ENCODE peak calls at places on chromosomes 3 and 15, in ten cellular contexts. S is ovary, U is adrenal gland, L is uterus, Q is GM12878, D is heart left ventricle, T is stomach, X is transverse colon, B is suprapubic skin, K is IMR-90. W is an unnamed sample.
A peak's percentile ranks its signal among the peaks of the same experiment; 100 is the strongest.

GRCh38 chr3:25428003-25428861 is at the start of gene RARB:
- DNase-seq in S (peak; percentile 76), U (peak; percentile 76), L (peak; percentile 89), Q (no peak), D (peak; percentile 72), T (peak; percentile 61), X (peak; percentile 55), B (peak; percentile 80), K (peak; percentile 81), W (peak; percentile 56)

GRCh38 chr15:29681486-29681845 is 140.8 kb downstream of the TJP1 start:
- DNase-seq in S (no peak), U (no peak), L (no peak), Q (no peak), D (no peak), T (no peak), X (no peak), B (no peak), K (no peak), W (no peak)

GRCh38 chr3:178382388-178383061 is 153.7 kb upstream of the KCNMB2 start:
- DNase-seq in S (no peak), U (peak; percentile 35), L (no peak), Q (no peak), D (no peak), T (no peak), X (no peak), B (no peak), K (peak; percentile 95), W (no peak)

GRCh38 chr15:69749797-69750196 is 297.2 kb downstream of the RPLP1 start:
- DNase-seq in S (no peak), U (no peak), L (no peak), Q (no peak), D (no peak), T (no peak), X (no peak), B (no peak), K (no peak), W (no peak)

GRCh38 chr3:151553873-151554272 is 93.0 kb upstream of the IGSF10 start:
- DNase-seq in S (no peak), U (peak; percentile 74), L (peak; percentile 44), Q (no peak), D (no peak), T (no peak), X (no peak), B (no peak), K (no peak), W (peak; percentile 73)

GRCh38 chr3:47954562-47954961 is 61.7 kb downstream of the MAP4 start:
- DNase-seq in S (no peak), U (no peak), L (no peak), Q (no peak), D (no peak), T (no peak), X (no peak), B (no peak), K (peak; percentile 12), W (no peak)

GRCh38 chr15:82178061-82178460 is 84.5 kb downstream of the EFL1 start:
- DNase-seq in S (no peak), U (no peak), L (no peak), Q (no peak), D (no peak), T (no peak), X (no peak), B (no peak), K (peak; percentile 83), W (no peak)

GRCh38 chr15:48360841-48361240 is 29.6 kb downstream of the DUT start:
- DNase-seq in S (no peak), U (no peak), L (no peak), Q (no peak), D (no peak), T (no peak), X (no peak), B (no peak), K (peak; percentile 32), W (no peak)

GRCh38 chr3:131729561-131729960 is 226.8 kb upstream of the MRPL3 start:
- DNase-seq in S (no peak), U (no peak), L (no peak), Q (no peak), D (no peak), T (no peak), X (no peak), B (no peak), K (no peak), W (no peak)

GRCh38 chr15:84681822-84682221 is 23.8 kb upstream of the NMB start:
- DNase-seq in S (no peak), U (no peak), L (no peak), Q (no peak), D (no peak), T (no peak), X (no peak), B (no peak), K (peak; percentile 49), W (no peak)

GRCh38 chr3:40299721-40300335 is 9.7 kb upstream of the EIF1B start:
- DNase-seq in S (no peak), U (peak; percentile 45), L (no peak), Q (no peak), D (no peak), T (no peak), X (no peak), B (no peak), K (peak; percentile 83), W (no peak)

GRCh38 chr15:98649996-98650870 is 1.9 kb downstream of the IGF1R start:
- DNase-seq in S (peak; percentile 68), U (peak; percentile 58), L (peak; percentile 41), Q (no peak), D (peak; percentile 78), T (peak; percentile 55), X (peak; percentile 30), B (no peak), K (peak; percentile 39), W (no peak)

GRCh38 chr3:53181024-53181371 is 20.0 kb downstream of the PRKCD start:
- DNase-seq in S (no peak), U (no peak), L (no peak), Q (no peak), D (no peak), T (no peak), X (no peak), B (no peak), K (no peak), W (no peak)

GRCh38 chr3:53181528-53181927 is 20.5 kb downstream of the PRKCD start:
- DNase-seq in S (no peak), U (peak; percentile 19), L (no peak), Q (no peak), D (no peak), T (no peak), X (no peak), B (no peak), K (no peak), W (no peak)

GRCh38 chr3:53180305-53181023 is 19.5 kb downstream of the PRKCD start:
- DNase-seq in S (no peak), U (no peak), L (no peak), Q (peak; percentile 84), D (no peak), T (no peak), X (peak; percentile 60), B (no peak), K (no peak), W (no peak)

GRCh38 chr3:53178246-53178645 is 17.2 kb downstream of the PRKCD start:
- DNase-seq in S (no peak), U (no peak), L (no peak), Q (no peak), D (no peak), T (no peak), X (no peak), B (no peak), K (no peak), W (no peak)

DNA sequence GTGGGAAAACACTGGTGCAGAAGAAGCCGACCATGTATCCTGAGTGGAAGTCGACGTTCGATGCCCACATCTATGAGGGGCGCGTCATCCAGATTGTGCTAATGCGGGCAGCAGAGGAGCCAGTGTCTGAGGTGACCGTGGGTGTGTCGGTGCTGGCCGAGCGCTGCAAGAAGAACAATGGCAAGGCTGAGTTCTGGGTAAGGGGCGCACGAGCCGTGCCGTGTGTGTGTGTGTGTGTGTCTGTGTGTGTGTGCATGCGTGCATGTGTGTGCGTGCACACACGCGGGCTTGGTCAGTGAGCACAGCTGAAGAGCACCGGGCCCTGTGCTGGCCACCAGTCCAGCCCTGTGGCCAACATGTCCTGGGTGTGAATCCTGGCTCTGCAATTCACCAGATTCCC is 18.6 kb downstream of the PRKCD start:
- DNase-seq in S (no peak), U (no peak), L (no peak), Q (no peak), D (no peak), T (no peak), X (no peak), B (no peak), K (no peak), W (no peak)
- TF ChIP-seq CTCF in S (no peak), U (no peak), L (no peak), Q (no peak), D (no peak), T (no peak), X (no peak), B (no peak), K (no peak), W (no peak)

DNA sequence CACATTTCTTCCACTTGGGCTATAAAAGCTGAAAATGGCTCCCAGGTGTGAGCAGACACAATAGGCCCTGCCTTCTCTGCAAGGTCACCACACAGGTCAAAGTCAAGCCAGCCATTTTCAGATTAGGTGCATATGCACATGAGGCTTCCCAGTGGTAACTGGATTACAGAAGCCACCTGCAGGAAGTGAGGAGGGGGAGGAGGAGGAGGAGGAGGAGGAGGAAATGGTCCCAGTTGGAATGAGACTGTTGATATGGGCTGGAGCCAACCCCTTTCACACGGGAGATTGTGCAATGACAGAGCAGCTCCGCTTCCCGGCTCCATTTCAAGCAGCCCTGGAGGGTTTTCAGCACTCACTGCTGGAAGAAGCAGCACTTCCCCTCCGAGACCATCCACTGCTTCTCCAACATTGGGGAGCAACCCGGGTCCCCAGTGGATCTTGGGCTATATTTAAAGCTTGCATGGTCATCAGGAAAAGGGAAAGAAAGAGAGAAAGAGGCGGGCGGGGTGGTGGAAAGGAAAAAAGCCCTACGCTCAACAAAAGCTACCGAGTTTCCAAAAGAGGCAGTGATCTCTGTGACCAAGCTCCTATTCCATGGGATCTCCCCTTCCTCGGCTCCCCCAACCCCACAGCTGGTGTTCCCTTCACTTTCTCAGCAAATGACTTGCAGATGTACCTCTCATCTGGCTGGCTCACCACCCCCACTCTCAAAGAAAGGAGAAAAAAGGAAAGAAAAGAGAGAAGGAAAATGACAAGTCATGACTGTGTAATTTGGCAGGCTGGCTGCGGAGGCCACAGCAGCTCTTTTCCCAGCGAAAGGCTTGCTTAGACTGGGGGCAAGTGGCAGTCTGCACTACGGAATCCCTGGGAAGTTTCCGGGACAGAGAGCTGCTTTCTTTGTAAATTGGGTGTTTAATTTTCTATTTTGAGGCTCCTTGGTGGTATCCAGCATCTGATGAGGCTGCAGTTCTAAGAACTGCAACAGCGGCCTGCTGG is 58.3 kb downstream of the LRIG1 start:
- DNase-seq in S (peak; percentile 74), U (peak; percentile 35), L (peak; percentile 88), Q (no peak), D (peak; percentile 73), T (peak; percentile 81), X (peak; percentile 78), B (no peak), K (peak; percentile 93), W (peak; percentile 93)
- TF ChIP-seq POLR2A in S (no peak), U (no peak), L (no peak), Q (no peak), D (no peak), T (no peak), X (no peak), B (no peak), K (no peak), W (no peak)

GRCh38 chr15:72235298-72235697 is 4.3 kb upstream of the PKM start:
- DNase-seq in S (no peak), U (no peak), L (no peak), Q (no peak), D (no peak), T (no peak), X (no peak), B (no peak), K (no peak), W (no peak)
- TF ChIP-seq CTCF in S (no peak), U (no peak), L (no peak), Q (no peak), D (no peak), T (no peak), X (no peak), B (no peak), K (no peak), W (no peak)

GRCh38 chr3:186790261-186790981 is 7.0 kb downstream of the EIF4A2 start:
- DNase-seq in S (no peak), U (no peak), L (no peak), Q (no peak), D (no peak), T (no peak), X (no peak), B (no peak), K (peak; percentile 61), W (no peak)
- TF ChIP-seq POLR2A in S (no peak), U (no peak), L (no peak), Q (peak; percentile 82), D (no peak), T (no peak), X (peak; percentile 31), B (no peak), K (peak; percentile 83), W (no peak)

W was measured in lower leg skin.